ENCODE peak calls at places on chromosomes 7 and 10, in four cellular contexts. One of them, this sample, is unnamed.

GRCh38 chr10:97882142-97883091 is 32.8 kb downstream of the GOLGA7B start:
- DNase-seq in ovary: no peak
- DNase-seq in AG08396: peak
- DNase-seq in NCI-H748 treated with DMSO at 0.1 percent for 48 hours: no peak
- DNase-seq in this sample: peak

GRCh38 chr7:100486753-100487446 is 3.2 kb downstream of the NYAP1 start:
- DNase-seq in ovary: no peak
- DNase-seq in AG08396: peak
- DNase-seq in NCI-H748 treated with DMSO at 0.1 percent for 48 hours: no peak
- DNase-seq in this sample: no peak

GRCh38 chr10:118259288-118259906 is 82.7 kb downstream of the FAM204A start:
- DNase-seq in ovary: peak
- DNase-seq in AG08396: peak
- DNase-seq in NCI-H748 treated with DMSO at 0.1 percent for 48 hours: peak
- DNase-seq in this sample: no peak

GRCh38 chr10:63383141-63383540 is 82.6 kb downstream of the JMJD1C start:
- DNase-seq in ovary: no peak
- DNase-seq in AG08396: no peak
- DNase-seq in NCI-H748 treated with DMSO at 0.1 percent for 48 hours: no peak
- DNase-seq in this sample: no peak

GRCh38 chr10:14412624-14413023 is 81.9 kb upstream of the FRMD4A start:
- DNase-seq in ovary: no peak
- DNase-seq in AG08396: no peak
- DNase-seq in NCI-H748 treated with DMSO at 0.1 percent for 48 hours: no peak
- DNase-seq in this sample: no peak

GRCh38 chr10:130934333-130935035 is 377.0 kb downstream of the TCERG1L start:
- DNase-seq in ovary: peak
- DNase-seq in AG08396: no peak
- DNase-seq in NCI-H748 treated with DMSO at 0.1 percent for 48 hours: peak
- DNase-seq in this sample: no peak

GRCh38 chr10:31926765-31927596 is 1.6 kb downstream of the ARHGAP12 start:
- DNase-seq in ovary: no peak
- DNase-seq in AG08396: peak
- DNase-seq in NCI-H748 treated with DMSO at 0.1 percent for 48 hours: no peak
- DNase-seq in this sample: no peak

GRCh38 chr7:327991-328702 is 38.2 kb downstream of the FOXL3 start:
- DNase-seq in ovary: no peak
- DNase-seq in AG08396: no peak
- DNase-seq in NCI-H748 treated with DMSO at 0.1 percent for 48 hours: no peak
- DNase-seq in this sample: no peak

GRCh38 chr10:112950714-112951348 is 784 bp downstream of the TCF7L2 start:
- DNase-seq in ovary: peak
- DNase-seq in AG08396: no peak
- DNase-seq in NCI-H748 treated with DMSO at 0.1 percent for 48 hours: peak
- DNase-seq in this sample: no peak

GRCh38 chr7:43553999-43554398 is 28.9 kb upstream of the STK17A start:
- DNase-seq in ovary: no peak
- DNase-seq in AG08396: no peak
- DNase-seq in NCI-H748 treated with DMSO at 0.1 percent for 48 hours: no peak
- DNase-seq in this sample: no peak

GRCh38 chr7:16697507-16698199 is 51.7 kb downstream of the BZW2 start:
- DNase-seq in ovary: no peak
- DNase-seq in AG08396: no peak
- DNase-seq in NCI-H748 treated with DMSO at 0.1 percent for 48 hours: no peak
- DNase-seq in this sample: no peak